ENCODE peak calls at places on chromosome 6, in seven cellular contexts. X is heart left ventricle; O is HS-5; D is stimulated activated CD8-positive, alpha-beta memory T cell treated with anti-CD3 and anti-CD28 coated beads, Interleukin-12 subunit alpha, Interleukin-12 subunit beta, amount 100 ng/mL, for 4 hours; U is cerebellum; C is DND-41; M is smooth muscle cell of the brain vasculature. R is an unnamed sample.

GRCh38 chr6:49497308-49497707 is 2.4 kb upstream of the GLYATL3 start:
- DNase-seq in X (no peak), O (no peak), D (no peak), U (no peak), C (no peak), M (no peak), R (no peak)

GRCh38 chr6:30162265-30163089 is 869 bp upstream of the TRIM15 start:
- DNase-seq in X (no peak), O (no peak), D (no peak), U (no peak), C (no peak), M (no peak), R (no peak)

GRCh38 chr6:90450268-90450953 is 136.5 kb downstream of the MAP3K7 start:
- DNase-seq in X (no peak), O (no peak), D (no peak), U (no peak), C (no peak), M (no peak), R (no peak)

GRCh38 chr6:144335914-144336313 is 50.8 kb downstream of the UTRN start:
- DNase-seq in X (no peak), O (no peak), D (no peak), U (no peak), C (no peak), M (no peak), R (peak; percentile 66)

GRCh38 chr6:168320661-168321060 is 1.1 kb upstream of the DACT2 start:
- DNase-seq in X (no peak), O (no peak), D (no peak), U (no peak), C (no peak), M (no peak), R (no peak)

GRCh38 chr6:132483779-132484679 is 28.9 kb downstream of the STX7 start:
- DNase-seq in X (no peak), O (peak; percentile 49), D (no peak), U (peak; percentile 69), C (peak; percentile 51), M (peak; percentile 41), R (no peak)

GRCh38 chr6:114344216-114344970 is 1.6 kb upstream of the HS3ST5 start:
- DNase-seq in X (no peak), O (no peak), D (no peak), U (no peak), C (no peak), M (no peak), R (no peak)

GRCh38 chr6:1885576-1886003 is 275.9 kb downstream of the FOXC1 start:
- DNase-seq in X (no peak), O (no peak), D (no peak), U (no peak), C (no peak), M (peak; percentile 63), R (no peak)

GRCh38 chr6:90388395-90388794 is 91.8 kb upstream of the BACH2 start:
- DNase-seq in X (no peak), O (no peak), D (no peak), U (no peak), C (no peak), M (no peak), R (no peak)

GRCh38 chr6:33806795-33807194 is 3.0 kb upstream of the MLN start:
- DNase-seq in X (peak; percentile 11), O (no peak), D (no peak), U (no peak), C (no peak), M (no peak), R (no peak)

GRCh38 chr6:13164316-13164715 is 164.0 kb downstream of the TBC1D7 start:
- DNase-seq in X (no peak), O (no peak), D (no peak), U (no peak), C (no peak), M (no peak), R (no peak)

GRCh38 chr6:29005183-29005885 is at the start of gene ZNF311:
- DNase-seq in X (no peak), O (peak; percentile 48), D (no peak), U (peak; percentile 58), C (no peak), M (no peak), R (no peak)

GRCh38 chr6:26312501-26313390 is 52.3 kb upstream of the BTN3A2 start:
- DNase-seq in X (peak; percentile 75), O (peak; percentile 89), D (peak; percentile 64), U (peak; percentile 58), C (peak; percentile 85), M (no peak), R (no peak)

GRCh38 chr6:138253731-138254130 is 35.4 kb upstream of the PBOV1 start:
- DNase-seq in X (no peak), O (no peak), D (no peak), U (no peak), C (no peak), M (no peak), R (no peak)

GRCh38 chr6:40701352-40702007 is 114.3 kb upstream of the LRFN2 start:
- DNase-seq in X (no peak), O (no peak), D (no peak), U (no peak), C (no peak), M (no peak), R (no peak)

GRCh38 chr6:43778131-43778857 is 8.3 kb downstream of the VEGFA start:
- DNase-seq in X (no peak), O (no peak), D (no peak), U (no peak), C (no peak), M (no peak), R (no peak)

GRCh38 chr6:146901940-146902816 is 302.0 kb upstream of the STXBP5 start:
- DNase-seq in X (no peak), O (no peak), D (no peak), U (no peak), C (no peak), M (no peak), R (no peak)

GRCh38 chr6:161353208-161353613 is 79.3 kb upstream of the AGPAT4 start:
- DNase-seq in X (no peak), O (no peak), D (no peak), U (no peak), C (no peak), M (no peak), R (no peak)

GRCh38 chr6:43488667-43489276 is 11.4 kb downstream of the TJAP1 start:
- DNase-seq in X (no peak), O (no peak), D (no peak), U (no peak), C (no peak), M (no peak), R (no peak)

GRCh38 chr6:90468080-90468479 is 118.8 kb downstream of the MAP3K7 start:
- DNase-seq in X (no peak), O (no peak), D (no peak), U (no peak), C (no peak), M (no peak), R (peak; percentile 41)

GRCh38 chr6:109383438-109383940 is 1.2 kb upstream of the CD164 start:
- DNase-seq in X (no peak), O (no peak), D (no peak), U (no peak), C (no peak), M (no peak), R (no peak)

GRCh38 chr6:117233146-117233545 is 32.2 kb upstream of the VGLL2 start:
- DNase-seq in X (no peak), O (peak; percentile 11), D (no peak), U (no peak), C (no peak), M (no peak), R (no peak)

GRCh38 chr6:89974776-89975175 is 80.5 kb downstream of the GJA10 start:
- DNase-seq in X (no peak), O (no peak), D (no peak), U (no peak), C (no peak), M (no peak), R (no peak)

GRCh38 chr6:20723236-20723635 is 189.0 kb downstream of the CDKAL1 start:
- DNase-seq in X (peak; percentile 33), O (no peak), D (no peak), U (no peak), C (no peak), M (no peak), R (no peak)

GRCh38 chr6:4348462-4349112 is 213.2 kb upstream of the ECI2 start:
- DNase-seq in X (no peak), O (no peak), D (no peak), U (no peak), C (no peak), M (no peak), R (no peak)

GRCh38 chr6:37127961-37128862 is 41.7 kb upstream of the PIM1 start:
- DNase-seq in X (no peak), O (no peak), D (no peak), U (no peak), C (no peak), M (no peak), R (peak; percentile 26)

GRCh38 chr6:156877126-156877863 is 100.1 kb downstream of the ARID1B start:
- DNase-seq in X (no peak), O (no peak), D (no peak), U (no peak), C (no peak), M (no peak), R (no peak)

GRCh38 chr6:169993861-169994481 is 242.5 kb downstream of the ERMARD start:
- DNase-seq in X (peak; percentile 60), O (no peak), D (no peak), U (no peak), C (no peak), M (no peak), R (no peak)

GRCh38 chr6:170057034-170057734 is 233.7 kb downstream of the DLL1 start:
- DNase-seq in X (no peak), O (no peak), D (no peak), U (no peak), C (no peak), M (no peak), R (no peak)

GRCh38 chr6:132279592-132280139 is 121.6 kb downstream of the MOXD1 start:
- DNase-seq in X (peak; percentile 80), O (peak; percentile 73), D (peak; percentile 29), U (peak; percentile 47), C (peak; percentile 70), M (peak; percentile 36), R (no peak)